ENCODE peak calls at places on chromosomes 6 and 20, in five cellular contexts. F, C, B, I and Y are unnamed samples.

GRCh38 chr6:170074435-170074834 is 216.4 kb downstream of the DLL1 start:
- DNase-seq in F (no peak), C (no peak), B (no peak), I (no peak), Y (peak)

GRCh38 chr6:13328076-13328874 is at the start of gene TBC1D7:
- DNase-seq in F (peak), C (peak), B (peak), I (peak), Y (peak)

GRCh38 chr6:98463038-98463437 is 371.3 kb upstream of the POU3F2 start:
- DNase-seq in F (no peak), C (no peak), B (no peak), I (no peak), Y (no peak)

GRCh38 chr6:42147138-42147562 is 4.7 kb upstream of the C6orf132 start:
- DNase-seq in F (no peak), C (no peak), B (no peak), I (no peak), Y (no peak)

GRCh38 chr20:17542993-17543412 is 11.8 kb upstream of the BFSP1 start:
- DNase-seq in F (no peak), C (no peak), B (no peak), I (no peak), Y (no peak)

GRCh38 chr6:90288404-90288803 is 8.2 kb downstream of the BACH2 start:
- DNase-seq in F (no peak), C (no peak), B (no peak), I (no peak), Y (peak)

GRCh38 chr20:62030834-62031434 is 34.7 kb downstream of the TAF4 start:
- DNase-seq in F (no peak), C (no peak), B (no peak), I (no peak), Y (no peak)

GRCh38 chr6:105398859-105399258 is 4.0 kb downstream of the PREP start:
- DNase-seq in F (no peak), C (no peak), B (no peak), I (no peak), Y (no peak)

GRCh38 chr6:5730586-5731263 is 276.0 kb downstream of the NRN1 start:
- DNase-seq in F (no peak), C (no peak), B (no peak), I (no peak), Y (no peak)

GRCh38 chr6:111793711-111794111 is 79.5 kb downstream of the FYN start:
- DNase-seq in F (no peak), C (no peak), B (no peak), I (no peak), Y (no peak)

GRCh38 chr20:31937820-31938219 is 14.0 kb downstream of the PDRG1 start:
- DNase-seq in F (no peak), C (no peak), B (no peak), I (no peak), Y (no peak)

GRCh38 chr6:27617700-27618689 is 145.1 kb upstream of the ZNF184 start:
- DNase-seq in F (no peak), C (no peak), B (no peak), I (no peak), Y (no peak)

GRCh38 chr6:111381126-111381525 is 101.9 kb downstream of the REV3L start:
- DNase-seq in F (no peak), C (no peak), B (no peak), I (no peak), Y (no peak)

GRCh38 chr6:122426597-122426996 is 27.1 kb downstream of the HSF2 start:
- DNase-seq in F (no peak), C (no peak), B (no peak), I (no peak), Y (no peak)

GRCh38 chr20:5686381-5687105 is 63.7 kb upstream of the SHLD1 start:
- DNase-seq in F (no peak), C (no peak), B (no peak), I (no peak), Y (no peak)

GRCh38 chr6:84762220-84762940 is 2.0 kb downstream of the TBX18 start:
- DNase-seq in F (no peak), C (no peak), B (no peak), I (no peak), Y (no peak)

GRCh38 chr6:127115032-127115661 is 3.3 kb upstream of the RSPO3 start:
- DNase-seq in F (no peak), C (no peak), B (no peak), I (no peak), Y (no peak)

GRCh38 chr6:36769161-36769675 is 70.0 kb downstream of the CPNE5 start:
- DNase-seq in F (no peak), C (no peak), B (peak), I (no peak), Y (no peak)

GRCh38 chr6:31713465-31713864 is 1.7 kb upstream of the LY6G6D start:
- DNase-seq in F (no peak), C (no peak), B (no peak), I (no peak), Y (no peak)

GRCh38 chr6:98946877-98947410 is 802 bp downstream of the FBXL4 start:
- DNase-seq in F (peak), C (no peak), B (peak), I (peak), Y (peak)

GRCh38 chr20:38724603-38725457 is 544 bp downstream of the SLC32A1 start:
- DNase-seq in F (no peak), C (no peak), B (no peak), I (no peak), Y (no peak)

GRCh38 chr20:3658708-3659491 is 4.3 kb downstream of the GFRA4 start:
- DNase-seq in F (no peak), C (no peak), B (no peak), I (no peak), Y (peak)

GRCh38 chr6:3871511-3871910 is 22.3 kb downstream of the FAM50B start:
- DNase-seq in F (no peak), C (no peak), B (no peak), I (no peak), Y (peak)

GRCh38 chr20:43379239-43379917 is 78.3 kb upstream of the SRSF6 start:
- DNase-seq in F (no peak), C (no peak), B (no peak), I (no peak), Y (no peak)

GRCh38 chr20:52500150-52500549 is 308.6 kb upstream of the ZFP64 start:
- DNase-seq in F (no peak), C (no peak), B (no peak), I (no peak), Y (no peak)

GRCh38 chr6:105374010-105374420 is 28.9 kb downstream of the PREP start:
- DNase-seq in F (no peak), C (no peak), B (no peak), I (no peak), Y (no peak)